ENCODE peak calls at places on chromosomes 1 and 21, in eight cellular contexts. I, X, D, Y, Q, L, N and O are unnamed samples.

GRCh38 chr21:46229133-46229922 is 754 bp upstream of the LSS start:
- DNase-seq in I (peak), X (no peak), D (no peak), Y (no peak), Q (no peak), L (no peak), N (peak), O (peak)

GRCh38 chr1:81808760-81809159 is 8.0 kb downstream of the ADGRL2 start:
- DNase-seq in I (no peak), X (no peak), D (no peak), Y (no peak), Q (no peak), L (no peak), N (no peak), O (no peak)

GRCh38 chr1:151867321-151867720 is 13.8 kb upstream of the THEM5 start:
- DNase-seq in I (no peak), X (no peak), D (no peak), Y (peak), Q (no peak), L (no peak), N (no peak), O (no peak)

GRCh38 chr1:18111605-18112297 is 4.2 kb downstream of the IGSF21 start:
- DNase-seq in I (no peak), X (no peak), D (no peak), Y (no peak), Q (no peak), L (no peak), N (no peak), O (no peak)

GRCh38 chr1:19505694-19506457 is 20.5 kb upstream of the CAPZB start:
- DNase-seq in I (no peak), X (peak), D (no peak), Y (no peak), Q (no peak), L (no peak), N (peak), O (no peak)

GRCh38 chr1:20302093-20302471 is 11.4 kb downstream of the VWA5B1 start:
- DNase-seq in I (no peak), X (no peak), D (no peak), Y (no peak), Q (peak), L (no peak), N (no peak), O (no peak)

GRCh38 chr21:42056996-42057689 is 14.0 kb upstream of the UMODL1 start:
- DNase-seq in I (no peak), X (peak), D (no peak), Y (peak), Q (peak), L (peak), N (no peak), O (no peak)

GRCh38 chr1:59497616-59498015 is 200.7 kb downstream of the FGGY start:
- DNase-seq in I (no peak), X (no peak), D (no peak), Y (no peak), Q (no peak), L (no peak), N (no peak), O (no peak)

GRCh38 chr1:207805841-207806421 is 54.1 kb downstream of the CD46 start:
- DNase-seq in I (peak), X (no peak), D (peak), Y (peak), Q (peak), L (peak), N (peak), O (no peak)

GRCh38 chr21:39527664-39528381 is 76.1 kb downstream of the SH3BGR start:
- DNase-seq in I (no peak), X (peak), D (no peak), Y (no peak), Q (no peak), L (peak), N (no peak), O (no peak)

GRCh38 chr1:226938903-226939438 is 1.1 kb upstream of the COQ8A start:
- DNase-seq in I (no peak), X (no peak), D (peak), Y (peak), Q (no peak), L (no peak), N (no peak), O (peak)

GRCh38 chr1:8169364-8170058 is 143.4 kb upstream of the ERRFI1 start:
- DNase-seq in I (peak), X (peak), D (no peak), Y (peak), Q (peak), L (peak), N (peak), O (peak)

GRCh38 chr1:228018125-228018398 is 11.3 kb downstream of the WNT3A start:
- DNase-seq in I (no peak), X (no peak), D (peak), Y (no peak), Q (no peak), L (no peak), N (no peak), O (no peak)

GRCh38 chr1:189524501-189524900 is 953.2 kb downstream of the BRINP3 start:
- DNase-seq in I (no peak), X (no peak), D (no peak), Y (peak), Q (no peak), L (no peak), N (no peak), O (no peak)

GRCh38 chr1:207619833-207620572 is 24.9 kb upstream of the CR1L start:
- DNase-seq in I (no peak), X (no peak), D (no peak), Y (peak), Q (no peak), L (no peak), N (no peak), O (peak)

GRCh38 chr21:17925900-17926299 is 106.7 kb upstream of the C21orf91 start:
- DNase-seq in I (no peak), X (no peak), D (no peak), Y (peak), Q (no peak), L (no peak), N (no peak), O (no peak)

GRCh38 chr1:42735056-42735455 is 5.0 kb downstream of the CLDN19 start:
- DNase-seq in I (no peak), X (no peak), D (no peak), Y (no peak), Q (no peak), L (no peak), N (no peak), O (no peak)

GRCh38 chr21:41819236-41819855 is 52.5 kb upstream of the RIPK4 start:
- DNase-seq in I (no peak), X (no peak), D (no peak), Y (no peak), Q (no peak), L (no peak), N (no peak), O (no peak)

GRCh38 chr1:110976089-110976488 is 12.4 kb upstream of the LRIF1 start:
- DNase-seq in I (no peak), X (no peak), D (no peak), Y (no peak), Q (no peak), L (no peak), N (no peak), O (no peak)

GRCh38 chr1:201359873-201360210 is 17.6 kb downstream of the TNNT2 start:
- DNase-seq in I (no peak), X (no peak), D (no peak), Y (no peak), Q (no peak), L (no peak), N (no peak), O (no peak)

GRCh38 chr21:26637346-26637745 is 64.3 kb upstream of the CYYR1 start:
- DNase-seq in I (no peak), X (no peak), D (no peak), Y (peak), Q (no peak), L (no peak), N (no peak), O (no peak)

GRCh38 chr1:172109357-172109756 is 268.1 kb downstream of the DNM3 start:
- DNase-seq in I (no peak), X (no peak), D (no peak), Y (peak), Q (no peak), L (no peak), N (no peak), O (no peak)

GRCh38 chr1:227805606-227806197 is 9.8 kb upstream of the PRSS38 start:
- DNase-seq in I (no peak), X (no peak), D (no peak), Y (peak), Q (peak), L (no peak), N (peak), O (no peak)

GRCh38 chr1:47578862-47579419 is 141.1 kb downstream of the FOXD2 start:
- DNase-seq in I (no peak), X (no peak), D (peak), Y (no peak), Q (no peak), L (no peak), N (no peak), O (no peak)

GRCh38 chr1:236451796-236452373 is 57.8 kb downstream of the EDARADD start:
- DNase-seq in I (no peak), X (peak), D (no peak), Y (no peak), Q (no peak), L (peak), N (no peak), O (peak)

GRCh38 chr1:22847709-22848108 is 125.0 kb downstream of the LACTBL1 start:
- DNase-seq in I (no peak), X (no peak), D (no peak), Y (no peak), Q (no peak), L (no peak), N (no peak), O (no peak)

GRCh38 chr1:75328691-75329090 is 194.5 kb downstream of the LHX8 start:
- DNase-seq in I (no peak), X (no peak), D (no peak), Y (no peak), Q (no peak), L (no peak), N (no peak), O (no peak)

GRCh38 chr1:168970945-168971799 is 135.3 kb upstream of the ATP1B1 start:
- DNase-seq in I (peak), X (no peak), D (no peak), Y (no peak), Q (no peak), L (no peak), N (no peak), O (no peak)

GRCh38 chr1:222892137-222892763 is 77.4 kb downstream of the DISP1 start:
- DNase-seq in I (no peak), X (no peak), D (no peak), Y (peak), Q (no peak), L (no peak), N (no peak), O (no peak)

GRCh38 chr1:24555591-24556413 is at the start of gene NCMAP:
- DNase-seq in I (no peak), X (peak), D (no peak), Y (no peak), Q (no peak), L (peak), N (no peak), O (no peak)

GRCh38 chr21:20662523-20662922 is 335.7 kb upstream of the NCAM2 start:
- DNase-seq in I (no peak), X (no peak), D (no peak), Y (no peak), Q (no peak), L (no peak), N (no peak), O (no peak)

GRCh38 chr21:42397291-42398129 is 1.7 kb upstream of the TMPRSS3 start:
- DNase-seq in I (no peak), X (no peak), D (no peak), Y (no peak), Q (no peak), L (no peak), N (no peak), O (no peak)

GRCh38 chr1:238961790-238962189 is 424.6 kb upstream of the CHRM3 start:
- DNase-seq in I (no peak), X (no peak), D (no peak), Y (peak), Q (no peak), L (no peak), N (no peak), O (no peak)

GRCh38 chr1:24865587-24865986 is 64.5 kb downstream of the RUNX3 start:
- DNase-seq in I (no peak), X (no peak), D (no peak), Y (no peak), Q (no peak), L (no peak), N (no peak), O (no peak)

GRCh38 chr1:99535470-99536164 is 110.3 kb upstream of the PALMD start:
- DNase-seq in I (no peak), X (no peak), D (no peak), Y (no peak), Q (no peak), L (no peak), N (no peak), O (no peak)

GRCh38 chr1:224251741-224252146 is 68.7 kb downstream of the DEGS1 start:
- DNase-seq in I (no peak), X (no peak), D (no peak), Y (no peak), Q (no peak), L (no peak), N (no peak), O (no peak)

GRCh38 chr1:212205843-212206242 is 79.4 kb upstream of the PPP2R5A start:
- DNase-seq in I (no peak), X (no peak), D (no peak), Y (no peak), Q (no peak), L (no peak), N (no peak), O (no peak)

GRCh38 chr1:227888404-227889046 is 59.2 kb downstream of the WNT9A start:
- DNase-seq in I (no peak), X (peak), D (peak), Y (no peak), Q (no peak), L (peak), N (no peak), O (no peak)

GRCh38 chr1:182146286-182146685 is 84.8 kb upstream of the ZNF648 start:
- DNase-seq in I (no peak), X (peak), D (no peak), Y (no peak), Q (no peak), L (peak), N (no peak), O (no peak)

GRCh38 chr1:182142621-182143020 is 81.1 kb upstream of the ZNF648 start:
- DNase-seq in I (no peak), X (no peak), D (no peak), Y (no peak), Q (no peak), L (no peak), N (no peak), O (no peak)

GRCh38 chr1:182141040-182141439 is 79.5 kb upstream of the ZNF648 start:
- DNase-seq in I (no peak), X (no peak), D (no peak), Y (no peak), Q (no peak), L (no peak), N (no peak), O (no peak)

GRCh38 chr1:182143154-182143657 is 81.7 kb upstream of the ZNF648 start:
- DNase-seq in I (peak), X (peak), D (peak), Y (peak), Q (peak), L (peak), N (peak), O (peak)

GRCh38 chr1:182143825-182144661 is 82.5 kb upstream of the ZNF648 start:
- DNase-seq in I (peak), X (peak), D (peak), Y (peak), Q (peak), L (peak), N (peak), O (peak)
- H3K27ac ChIP-seq in I (peak), X (peak), D (peak), Y (peak), Q (peak), L (peak), N (peak), O (peak)

GRCh38 chr1:242872521-242872920 is 348.0 kb upstream of the PLD5 start:
- DNase-seq in I (no peak), X (no peak), D (no peak), Y (no peak), Q (no peak), L (no peak), N (no peak), O (no peak)
- H3K27ac ChIP-seq in I (no peak), X (no peak), D (no peak), Y (no peak), Q (no peak), L (no peak), N (no peak), O (no peak)

GRCh38 chr1:54922040-54922761 is 35.2 kb upstream of the DHCR24 start:
- DNase-seq in I (no peak), X (no peak), D (no peak), Y (no peak), Q (no peak), L (no peak), N (no peak), O (no peak)
- H3K27ac ChIP-seq in I (no peak), X (no peak), D (no peak), Y (no peak), Q (peak), L (peak), N (no peak), O (no peak)

DNA sequence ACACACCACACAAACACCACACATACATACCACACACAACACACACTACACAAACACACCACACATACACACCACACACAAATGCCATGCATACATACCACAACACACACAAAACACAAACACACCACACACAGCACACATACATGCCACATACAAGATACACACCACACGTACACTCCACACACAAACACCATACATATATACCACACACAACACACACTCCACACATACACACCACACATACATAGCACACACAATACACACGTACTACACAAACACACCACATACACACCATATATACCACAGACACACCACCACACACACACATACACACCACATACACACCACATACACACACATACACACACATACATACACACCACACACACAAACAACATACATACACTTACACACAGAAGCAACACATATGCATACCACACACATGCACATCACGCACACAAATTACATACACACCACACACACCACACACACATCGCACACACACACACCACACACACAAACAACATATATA is 1.1 kb upstream of the RAB7B start:
- DNase-seq in I (no peak), X (no peak), D (no peak), Y (peak), Q (no peak), L (no peak), N (no peak), O (no peak)
- H3K27ac ChIP-seq in I (no peak), X (no peak), D (no peak), Y (no peak), Q (peak), L (peak), N (no peak), O (no peak)

GRCh38 chr21:35204125-35204524 is 155.0 kb upstream of the RUNX1 start:
- DNase-seq in I (no peak), X (no peak), D (no peak), Y (no peak), Q (no peak), L (no peak), N (no peak), O (no peak)

GRCh38 chr21:35203093-35204021 is 154.3 kb upstream of the RUNX1 start:
- DNase-seq in I (no peak), X (no peak), D (no peak), Y (peak), Q (no peak), L (no peak), N (no peak), O (no peak)

GRCh38 chr21:35206141-35207125 is 157.3 kb upstream of the RUNX1 start:
- DNase-seq in I (no peak), X (no peak), D (no peak), Y (no peak), Q (no peak), L (peak), N (no peak), O (no peak)

GRCh38 chr21:35207322-35207721 is 158.2 kb upstream of the RUNX1 start:
- DNase-seq in I (no peak), X (no peak), D (no peak), Y (no peak), Q (no peak), L (no peak), N (no peak), O (no peak)

DNA sequence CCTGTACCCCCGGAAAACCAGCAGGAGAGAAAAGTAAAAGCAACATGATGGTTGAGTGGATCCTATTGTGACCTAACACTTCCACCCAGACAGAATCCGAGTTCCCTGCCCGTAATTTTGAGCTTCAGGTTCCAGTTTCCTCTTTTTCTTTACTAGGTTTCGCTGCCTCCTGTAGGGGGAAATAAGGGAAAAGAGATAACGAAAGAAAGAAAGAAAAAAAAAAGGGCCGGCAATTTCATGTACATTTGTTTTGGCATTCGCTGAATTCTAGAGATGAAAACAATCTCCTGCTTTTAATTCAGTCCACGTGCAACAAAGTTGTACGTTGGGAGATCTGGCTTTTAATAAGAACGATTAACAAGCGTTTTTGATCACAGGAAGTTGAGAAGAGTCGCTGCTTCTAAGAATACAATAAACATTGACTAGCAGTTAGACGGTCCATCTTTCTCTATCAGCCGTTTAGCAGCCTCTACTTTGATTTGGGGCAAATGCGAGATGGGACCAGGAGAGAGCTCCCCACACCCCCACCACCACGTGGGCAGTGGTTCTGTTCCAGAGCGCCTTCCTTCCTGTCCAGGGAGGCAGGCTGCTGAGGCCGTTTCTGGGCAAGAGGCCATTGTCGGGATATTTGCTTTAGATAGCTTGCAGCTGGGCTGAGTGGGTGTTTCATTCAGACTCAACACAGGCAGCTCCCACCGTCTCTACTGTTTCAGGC is 155.9 kb upstream of the RUNX1 start:
- DNase-seq in I (peak), X (peak), D (peak), Y (peak), Q (no peak), L (peak), N (peak), O (peak)
- H3K27ac ChIP-seq in I (no peak), X (peak), D (peak), Y (peak), Q (no peak), L (peak), N (peak), O (peak)

GRCh38 chr21:34881894-34882371 is 167.2 kb downstream of the RUNX1 start:
- DNase-seq in I (no peak), X (peak), D (no peak), Y (peak), Q (no peak), L (no peak), N (no peak), O (no peak)
- H3K27ac ChIP-seq in I (no peak), X (peak), D (peak), Y (peak), Q (peak), L (peak), N (peak), O (peak)

GRCh38 chr1:107432108-107432507 is 291.3 kb downstream of the NTNG1 start:
- DNase-seq in I (no peak), X (no peak), D (no peak), Y (peak), Q (no peak), L (no peak), N (no peak), O (no peak)
- H3K27ac ChIP-seq in I (no peak), X (no peak), D (no peak), Y (no peak), Q (no peak), L (no peak), N (no peak), O (no peak)

DNA sequence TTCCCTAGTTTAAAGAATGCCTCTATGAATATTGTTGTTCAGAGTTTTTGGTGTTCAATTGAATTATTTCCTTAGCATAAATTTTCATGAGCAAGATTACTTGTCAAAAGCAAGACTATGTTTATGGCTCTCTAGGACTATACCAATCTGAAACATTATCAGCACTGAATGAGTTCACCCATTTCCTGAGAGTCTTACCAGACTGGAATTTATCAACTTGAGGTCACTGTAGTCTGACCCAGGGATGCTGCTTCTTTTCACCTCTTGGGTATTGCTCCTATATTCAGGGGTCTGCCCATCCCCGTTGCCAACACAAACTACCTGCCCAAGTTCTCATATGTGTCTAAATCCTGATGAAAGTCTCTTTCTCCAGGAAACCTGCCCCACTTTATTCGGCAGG is 42.6 kb downstream of the OPTC start:
- DNase-seq in I (no peak), X (no peak), D (no peak), Y (no peak), Q (no peak), L (no peak), N (no peak), O (no peak)
- H3K27ac ChIP-seq in I (no peak), X (no peak), D (peak), Y (peak), Q (peak), L (peak), N (peak), O (no peak)